ENCODE peak calls at places on chromosomes 3 and 15, in nine cellular contexts. One of them, this sample, is unnamed. For H3K27me3, the result is how much of the 10 kb centered on the place peaks cover.

GRCh38 chr15:48596841-48597240 is 48.7 kb downstream of the FBN1 start:
- DNase-seq in neuronal stem cell: no peak
- DNase-seq in upper lobe of right lung: no peak
- DNase-seq in thoracic aorta: no peak
- DNase-seq in brain microvascular endothelial cell: no peak
- DNase-seq in lower lobe of right lung: no peak
- DNase-seq in hepatocyte: no peak
- DNase-seq in left ventricle myocardium inferior: no peak
- DNase-seq in adrenal gland: no peak
- DNase-seq in this sample: no peak

GRCh38 chr3:71973337-71974030 is 188.5 kb upstream of the PROK2 start:
- DNase-seq in neuronal stem cell: no peak
- DNase-seq in upper lobe of right lung: no peak
- DNase-seq in thoracic aorta: no peak
- DNase-seq in brain microvascular endothelial cell: no peak
- DNase-seq in lower lobe of right lung: no peak
- DNase-seq in hepatocyte: no peak
- DNase-seq in left ventricle myocardium inferior: no peak
- DNase-seq in adrenal gland: peak
- DNase-seq in this sample: no peak

GRCh38 chr3:114272271-114272670 is 21.6 kb upstream of the TIGIT start:
- DNase-seq in neuronal stem cell: no peak
- DNase-seq in upper lobe of right lung: no peak
- DNase-seq in thoracic aorta: no peak
- DNase-seq in brain microvascular endothelial cell: peak
- DNase-seq in lower lobe of right lung: no peak
- DNase-seq in hepatocyte: no peak
- DNase-seq in left ventricle myocardium inferior: no peak
- DNase-seq in adrenal gland: no peak
- DNase-seq in this sample: no peak

GRCh38 chr3:191740712-191741111 is 279.7 kb downstream of the PYDC2 start:
- DNase-seq in neuronal stem cell: no peak
- DNase-seq in upper lobe of right lung: no peak
- DNase-seq in thoracic aorta: no peak
- DNase-seq in brain microvascular endothelial cell: no peak
- DNase-seq in lower lobe of right lung: no peak
- DNase-seq in hepatocyte: no peak
- DNase-seq in left ventricle myocardium inferior: no peak
- DNase-seq in adrenal gland: no peak
- DNase-seq in this sample: no peak

GRCh38 chr3:156918746-156919145 is 92.6 kb downstream of the LEKR1 start:
- DNase-seq in neuronal stem cell: no peak
- DNase-seq in upper lobe of right lung: no peak
- DNase-seq in thoracic aorta: no peak
- DNase-seq in brain microvascular endothelial cell: no peak
- DNase-seq in lower lobe of right lung: no peak
- DNase-seq in hepatocyte: no peak
- DNase-seq in left ventricle myocardium inferior: no peak
- DNase-seq in adrenal gland: no peak
- DNase-seq in this sample: no peak

GRCh38 chr3:39911465-39912309 is 102.3 kb downstream of the MYRIP start:
- DNase-seq in neuronal stem cell: no peak
- DNase-seq in upper lobe of right lung: no peak
- DNase-seq in thoracic aorta: no peak
- DNase-seq in brain microvascular endothelial cell: no peak
- DNase-seq in lower lobe of right lung: no peak
- DNase-seq in hepatocyte: peak
- DNase-seq in left ventricle myocardium inferior: no peak
- DNase-seq in adrenal gland: no peak
- DNase-seq in this sample: peak

GRCh38 chr15:100601158-100601557 is 826 bp downstream of the LINS1 start:
- DNase-seq in neuronal stem cell: no peak
- DNase-seq in upper lobe of right lung: peak
- DNase-seq in thoracic aorta: no peak
- DNase-seq in brain microvascular endothelial cell: no peak
- DNase-seq in lower lobe of right lung: peak
- DNase-seq in hepatocyte: peak
- DNase-seq in left ventricle myocardium inferior: no peak
- DNase-seq in adrenal gland: peak
- DNase-seq in this sample: peak

GRCh38 chr15:83108266-83109219 is 1.1 kb downstream of the TM6SF1 start:
- DNase-seq in neuronal stem cell: no peak
- DNase-seq in upper lobe of right lung: peak
- DNase-seq in thoracic aorta: no peak
- DNase-seq in brain microvascular endothelial cell: no peak
- DNase-seq in lower lobe of right lung: peak
- DNase-seq in hepatocyte: no peak
- DNase-seq in left ventricle myocardium inferior: peak
- DNase-seq in adrenal gland: peak
- DNase-seq in this sample: peak

GRCh38 chr3:63652066-63652725 is at the start of gene SNTN:
- DNase-seq in neuronal stem cell: no peak
- DNase-seq in upper lobe of right lung: no peak
- DNase-seq in thoracic aorta: no peak
- DNase-seq in brain microvascular endothelial cell: no peak
- DNase-seq in lower lobe of right lung: no peak
- DNase-seq in hepatocyte: no peak
- DNase-seq in left ventricle myocardium inferior: no peak
- DNase-seq in adrenal gland: no peak
- DNase-seq in this sample: peak

GRCh38 chr15:63185206-63185605 is 4.2 kb upstream of the RAB8B start:
- DNase-seq in neuronal stem cell: no peak
- DNase-seq in upper lobe of right lung: no peak
- DNase-seq in thoracic aorta: no peak
- DNase-seq in brain microvascular endothelial cell: no peak
- DNase-seq in lower lobe of right lung: no peak
- DNase-seq in hepatocyte: no peak
- DNase-seq in left ventricle myocardium inferior: no peak
- DNase-seq in adrenal gland: no peak
- DNase-seq in this sample: peak

GRCh38 chr3:45153658-45154437 is 7.7 kb upstream of the CDCP1 start:
- DNase-seq in neuronal stem cell: no peak
- DNase-seq in upper lobe of right lung: no peak
- DNase-seq in thoracic aorta: no peak
- DNase-seq in brain microvascular endothelial cell: peak
- DNase-seq in lower lobe of right lung: no peak
- DNase-seq in hepatocyte: no peak
- DNase-seq in left ventricle myocardium inferior: no peak
- DNase-seq in adrenal gland: no peak
- DNase-seq in this sample: no peak

GRCh38 chr15:79938143-79938542 is 32.9 kb downstream of the BCL2A1 start:
- DNase-seq in neuronal stem cell: no peak
- DNase-seq in upper lobe of right lung: no peak
- DNase-seq in thoracic aorta: no peak
- DNase-seq in brain microvascular endothelial cell: no peak
- DNase-seq in lower lobe of right lung: no peak
- DNase-seq in hepatocyte: no peak
- DNase-seq in left ventricle myocardium inferior: no peak
- DNase-seq in adrenal gland: no peak
- DNase-seq in this sample: no peak

GRCh38 chr15:80401471-80401870 is 2.7 kb upstream of the ARNT2 start:
- DNase-seq in neuronal stem cell: no peak
- DNase-seq in upper lobe of right lung: no peak
- DNase-seq in thoracic aorta: no peak
- DNase-seq in brain microvascular endothelial cell: no peak
- DNase-seq in lower lobe of right lung: no peak
- DNase-seq in hepatocyte: no peak
- DNase-seq in left ventricle myocardium inferior: no peak
- DNase-seq in adrenal gland: no peak
- DNase-seq in this sample: no peak

GRCh38 chr3:71432044-71432970 is 151.2 kb downstream of the FOXP1 start:
- DNase-seq in neuronal stem cell: no peak
- DNase-seq in upper lobe of right lung: no peak
- DNase-seq in thoracic aorta: no peak
- DNase-seq in brain microvascular endothelial cell: peak
- DNase-seq in lower lobe of right lung: no peak
- DNase-seq in hepatocyte: no peak
- DNase-seq in left ventricle myocardium inferior: peak
- DNase-seq in adrenal gland: peak
- DNase-seq in this sample: no peak

GRCh38 chr3:123321806-123322205 is 120.1 kb downstream of the SEC22A start:
- DNase-seq in neuronal stem cell: no peak
- DNase-seq in upper lobe of right lung: no peak
- DNase-seq in thoracic aorta: no peak
- DNase-seq in brain microvascular endothelial cell: no peak
- DNase-seq in lower lobe of right lung: no peak
- DNase-seq in hepatocyte: no peak
- DNase-seq in left ventricle myocardium inferior: no peak
- DNase-seq in adrenal gland: no peak
- DNase-seq in this sample: no peak
- H3K27me3 ChIP-seq in neuronal stem cell: under half
- H3K27me3 ChIP-seq in upper lobe of right lung: under half
- H3K27me3 ChIP-seq in thoracic aorta: under half
- H3K27me3 ChIP-seq in brain microvascular endothelial cell: under half
- H3K27me3 ChIP-seq in lower lobe of right lung: under half
- H3K27me3 ChIP-seq in hepatocyte: under half
- H3K27me3 ChIP-seq in left ventricle myocardium inferior: under half
- H3K27me3 ChIP-seq in adrenal gland: under half
- H3K27me3 ChIP-seq in this sample: under half

DNA sequence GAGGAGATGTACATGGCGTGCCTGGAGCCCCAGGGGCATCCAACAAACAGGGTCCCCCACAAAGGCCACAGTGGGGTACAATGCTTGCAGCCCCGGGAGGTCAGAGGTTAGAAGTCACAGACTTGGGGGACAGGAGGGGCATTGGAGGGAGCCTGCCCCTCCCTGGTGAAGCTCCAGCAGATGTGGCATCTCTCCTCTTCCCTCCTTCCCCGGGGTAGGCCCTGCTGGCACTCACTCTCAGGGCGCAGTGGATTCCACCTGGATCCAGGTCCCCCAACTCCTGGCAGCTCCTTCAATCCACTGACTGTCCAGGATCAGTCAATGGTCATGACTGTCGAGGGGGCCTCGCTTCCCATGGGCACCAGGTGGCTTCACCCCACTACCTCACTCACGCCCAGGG is 32.2 kb downstream of the RGMA start:
- DNase-seq in neuronal stem cell: no peak
- DNase-seq in upper lobe of right lung: no peak
- DNase-seq in thoracic aorta: no peak
- DNase-seq in brain microvascular endothelial cell: no peak
- DNase-seq in lower lobe of right lung: peak
- DNase-seq in hepatocyte: no peak
- DNase-seq in left ventricle myocardium inferior: no peak
- DNase-seq in adrenal gland: no peak
- DNase-seq in this sample: no peak
- H3K27me3 ChIP-seq in neuronal stem cell: under half
- H3K27me3 ChIP-seq in upper lobe of right lung: under half
- H3K27me3 ChIP-seq in thoracic aorta: under half
- H3K27me3 ChIP-seq in brain microvascular endothelial cell: under half
- H3K27me3 ChIP-seq in lower lobe of right lung: under half
- H3K27me3 ChIP-seq in hepatocyte: under half
- H3K27me3 ChIP-seq in left ventricle myocardium inferior: under half
- H3K27me3 ChIP-seq in adrenal gland: under half
- H3K27me3 ChIP-seq in this sample: under half

DNA sequence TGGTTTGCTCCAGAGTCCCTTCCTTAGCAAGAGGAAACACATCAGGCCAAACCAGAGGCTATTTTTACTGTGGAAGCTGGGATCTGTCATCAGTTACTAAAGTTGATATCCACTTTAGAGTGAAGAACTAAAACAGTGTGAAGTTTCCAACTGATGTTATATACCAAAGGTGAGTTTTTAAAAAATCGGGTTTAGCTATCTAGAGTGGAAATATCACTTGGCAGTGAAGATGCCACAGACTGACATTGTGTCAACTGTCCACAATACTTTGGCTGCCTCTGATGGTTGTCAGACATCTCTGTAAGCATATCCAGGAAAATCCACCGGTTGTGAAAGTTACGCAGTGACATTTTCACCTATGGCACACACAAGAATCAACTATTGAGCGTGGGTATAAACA is 9.2 kb downstream of the ZIC1 start:
- DNase-seq in neuronal stem cell: no peak
- DNase-seq in upper lobe of right lung: no peak
- DNase-seq in thoracic aorta: no peak
- DNase-seq in brain microvascular endothelial cell: peak
- DNase-seq in lower lobe of right lung: no peak
- DNase-seq in hepatocyte: no peak
- DNase-seq in left ventricle myocardium inferior: no peak
- DNase-seq in adrenal gland: no peak
- DNase-seq in this sample: no peak
- H3K27me3 ChIP-seq in neuronal stem cell: half or more
- H3K27me3 ChIP-seq in upper lobe of right lung: half or more
- H3K27me3 ChIP-seq in thoracic aorta: under half
- H3K27me3 ChIP-seq in brain microvascular endothelial cell: under half
- H3K27me3 ChIP-seq in lower lobe of right lung: half or more
- H3K27me3 ChIP-seq in hepatocyte: half or more
- H3K27me3 ChIP-seq in left ventricle myocardium inferior: half or more
- H3K27me3 ChIP-seq in adrenal gland: half or more
- H3K27me3 ChIP-seq in this sample: half or more

GRCh38 chr3:134406331-134407246 is 32.3 kb upstream of the AMOTL2 start:
- DNase-seq in neuronal stem cell: peak
- DNase-seq in upper lobe of right lung: peak
- DNase-seq in thoracic aorta: no peak
- DNase-seq in brain microvascular endothelial cell: no peak
- DNase-seq in lower lobe of right lung: peak
- DNase-seq in hepatocyte: peak
- DNase-seq in left ventricle myocardium inferior: peak
- DNase-seq in adrenal gland: no peak
- DNase-seq in this sample: peak
- H3K27me3 ChIP-seq in neuronal stem cell: under half
- H3K27me3 ChIP-seq in upper lobe of right lung: under half
- H3K27me3 ChIP-seq in thoracic aorta: under half
- H3K27me3 ChIP-seq in brain microvascular endothelial cell: under half
- H3K27me3 ChIP-seq in lower lobe of right lung: under half
- H3K27me3 ChIP-seq in hepatocyte: under half
- H3K27me3 ChIP-seq in left ventricle myocardium inferior: under half
- H3K27me3 ChIP-seq in adrenal gland: under half
- H3K27me3 ChIP-seq in this sample: under half